ENCODE peak calls at places on chromosomes 13 and 19, in seven cellular contexts. R is neural crest cell, O is Calu3, P is ELR, U is psoas muscle, J is AG09319, N is NCI-H1105 treated with DMSO at 0.1 percent for 48 hours. W is an unnamed sample.

GRCh38 chr13:95494082-95494681 is 58.3 kb upstream of the CLDN10 start:
- DNase-seq in R (peak), O (peak), P (peak), U (no peak), J (peak), N (peak), W (peak)

GRCh38 chr19:42091300-42092266 is 15.6 kb downstream of the ZNF574 start:
- DNase-seq in R (no peak), O (peak), P (peak), U (no peak), J (no peak), N (no peak), W (no peak)

GRCh38 chr19:3533563-3534216 is 5.3 kb upstream of the TEKTIP1 start:
- DNase-seq in R (no peak), O (no peak), P (no peak), U (no peak), J (no peak), N (no peak), W (no peak)

GRCh38 chr19:7349961-7350711 is 1.4 kb downstream of the ARHGEF18 start:
- DNase-seq in R (no peak), O (no peak), P (no peak), U (no peak), J (no peak), N (no peak), W (no peak)

GRCh38 chr13:27120011-27120410 is 51.6 kb downstream of the USP12 start:
- DNase-seq in R (no peak), O (no peak), P (no peak), U (no peak), J (no peak), N (no peak), W (no peak)

GRCh38 chr19:4575978-4576933 is 16.8 kb upstream of the SEMA6B start:
- DNase-seq in R (peak), O (peak), P (peak), U (peak), J (no peak), N (no peak), W (peak)

GRCh38 chr19:18418034-18418724 is 1.0 kb upstream of the SSBP4 start:
- DNase-seq in R (no peak), O (no peak), P (no peak), U (peak), J (no peak), N (no peak), W (no peak)

GRCh38 chr19:21610341-21610740 is 104.9 kb downstream of the ZNF429 start:
- DNase-seq in R (no peak), O (no peak), P (no peak), U (no peak), J (no peak), N (no peak), W (no peak)

GRCh38 chr13:99196466-99197256 is 4.0 kb upstream of the UBAC2 start:
- DNase-seq in R (no peak), O (no peak), P (peak), U (no peak), J (no peak), N (no peak), W (no peak)

GRCh38 chr13:99377641-99378040 is 70.4 kb upstream of the GPR183 start:
- DNase-seq in R (no peak), O (no peak), P (no peak), U (no peak), J (no peak), N (no peak), W (no peak)

GRCh38 chr13:40207110-40207478 is 459.3 kb downstream of the FOXO1 start:
- DNase-seq in R (no peak), O (no peak), P (no peak), U (no peak), J (no peak), N (no peak), W (no peak)

GRCh38 chr19:18227781-18228271 is 1.6 kb upstream of the PDE4C start:
- DNase-seq in R (no peak), O (no peak), P (no peak), U (no peak), J (no peak), N (no peak), W (no peak)

GRCh38 chr13:49791214-49791752 is 1.2 kb downstream of the KPNA3 start:
- DNase-seq in R (no peak), O (no peak), P (peak), U (no peak), J (no peak), N (no peak), W (peak)

GRCh38 chr13:47159853-47160550 is 263.1 kb upstream of the HTR2A start:
- DNase-seq in R (no peak), O (no peak), P (no peak), U (no peak), J (no peak), N (no peak), W (no peak)

GRCh38 chr19:44003461-44004134 is 841 bp downstream of the ZNF230 start:
- DNase-seq in R (no peak), O (peak), P (peak), U (no peak), J (no peak), N (peak), W (peak)

GRCh38 chr19:33811736-33812387 is 15.2 kb downstream of the KCTD15 start:
- DNase-seq in R (no peak), O (no peak), P (no peak), U (no peak), J (no peak), N (no peak), W (no peak)

GRCh38 chr13:33310245-33311038 is 24.9 kb upstream of the STARD13 start:
- DNase-seq in R (no peak), O (no peak), P (peak), U (no peak), J (no peak), N (no peak), W (no peak)

GRCh38 chr19:18428173-18428836 is 9.1 kb downstream of the SSBP4 start:
- DNase-seq in R (no peak), O (no peak), P (no peak), U (no peak), J (no peak), N (no peak), W (no peak)

GRCh38 chr19:31102674-31103073 is 246.6 kb downstream of the TSHZ3 start:
- DNase-seq in R (no peak), O (no peak), P (no peak), U (no peak), J (no peak), N (no peak), W (no peak)

GRCh38 chr19:27759896-27760295 is 1453.1 kb downstream of the UQCRFS1 start:
- DNase-seq in R (no peak), O (no peak), P (no peak), U (no peak), J (no peak), N (no peak), W (no peak)

GRCh38 chr13:44465318-44465717 is 91.7 kb downstream of the SERP2 start:
- DNase-seq in R (no peak), O (no peak), P (peak), U (no peak), J (no peak), N (no peak), W (no peak)

GRCh38 chr19:6161271-6161850 is 25.9 kb downstream of the ACSBG2 start:
- DNase-seq in R (no peak), O (peak), P (peak), U (peak), J (no peak), N (no peak), W (peak)

GRCh38 chr13:33284916-33285315 is 639 bp downstream of the STARD13 start:
- DNase-seq in R (no peak), O (no peak), P (peak), U (no peak), J (no peak), N (no peak), W (peak)